ENCODE peak calls at places on chromosomes 7 and 10, in five cellular contexts. Q, V, M, K and Y are unnamed samples.

GRCh38 chr10:5442056-5442989 is 30.0 kb downstream of the NET1 start:
- DNase-seq in K (peak), M (peak), Q (peak), V (no peak), Y (peak)

GRCh38 chr7:1920266-1920681 is 250.2 kb downstream of the ELFN1 start:
- DNase-seq in Q (no peak), M (peak), V (no peak), K (peak), Y (no peak)

GRCh38 chr7:98040626-98041025 is 50.6 kb upstream of the OCM2 start:
- DNase-seq in K (no peak), V (no peak), M (no peak), Q (no peak), Y (no peak)

GRCh38 chr10:33897255-33897893 is 562.9 kb upstream of the NRP1 start:
- DNase-seq in M (no peak), Q (no peak), V (no peak), K (no peak), Y (peak)

GRCh38 chr7:91941450-91941849 is 788 bp downstream of the AKAP9 start:
- DNase-seq in V (peak), Q (no peak), K (peak), M (peak), Y (peak)

GRCh38 chr7:78398576-78398975 is 600.0 kb downstream of the PHTF2 start:
- DNase-seq in M (no peak), Q (no peak), K (no peak), V (no peak), Y (no peak)

GRCh38 chr7:69283421-69283820 is 314.9 kb upstream of the AUTS2 start:
- DNase-seq in M (no peak), Q (no peak), V (no peak), K (no peak), Y (no peak)

GRCh38 chr7:38163671-38164070 is 14.4 kb upstream of the STARD3NL start:
- DNase-seq in V (no peak), M (no peak), Q (no peak), K (no peak), Y (no peak)

GRCh38 chr10:104077282-104078151 is 8.2 kb downstream of the COL17A1 start:
- DNase-seq in Q (no peak), V (no peak), K (no peak), M (no peak), Y (peak)

GRCh38 chr7:155483868-155484325 is 26.0 kb downstream of the EN2 start:
- DNase-seq in Q (no peak), V (no peak), K (no peak), M (no peak), Y (no peak)

GRCh38 chr10:99711129-99711719 is 20.7 kb downstream of the COX15 start:
- DNase-seq in K (peak), M (peak), V (no peak), Q (no peak), Y (peak)

GRCh38 chr7:1106063-1106782 is 18.3 kb downstream of the GPER1 start:
- DNase-seq in Q (no peak), M (no peak), K (no peak), V (no peak), Y (no peak)

GRCh38 chr7:158461824-158462223 is 125.8 kb downstream of the PTPRN2 start:
- DNase-seq in Q (no peak), M (no peak), V (no peak), K (no peak), Y (no peak)

GRCh38 chr10:4947039-4947634 is 16.1 kb upstream of the AKR1C1 start:
- DNase-seq in K (no peak), V (no peak), Q (no peak), M (no peak), Y (peak)

GRCh38 chr7:129298268-129298893 is 73.6 kb downstream of the AHCYL2 start:
- DNase-seq in V (peak), K (peak), Q (peak), M (peak), Y (peak)

GRCh38 chr7:11343136-11343535 is 369.5 kb downstream of the PHF14 start:
- DNase-seq in V (no peak), K (no peak), Q (no peak), M (no peak), Y (no peak)

GRCh38 chr10:103618575-103619423 is 125.3 kb downstream of the NEURL1 start:
- DNase-seq in Q (no peak), V (no peak), K (no peak), M (no peak), Y (no peak)

GRCh38 chr7:106031271-106032029 is 68.4 kb downstream of the CDHR3 start:
- DNase-seq in Q (no peak), K (no peak), V (no peak), M (no peak), Y (no peak)

GRCh38 chr10:21336476-21337170 is 188.9 kb downstream of the SKIDA1 start:
- DNase-seq in Q (no peak), K (no peak), M (no peak), V (no peak), Y (peak)

GRCh38 chr10:48507494-48507893 is 97.4 kb downstream of the ARHGAP22 start:
- DNase-seq in K (no peak), Q (no peak), M (no peak), V (no peak), Y (no peak)

GRCh38 chr7:147023390-147023914 is 906.9 kb downstream of the CNTNAP2 start:
- DNase-seq in Q (no peak), V (no peak), K (no peak), M (no peak), Y (no peak)

GRCh38 chr7:46525876-46526275 is 604.8 kb upstream of the IGFBP3 start:
- DNase-seq in M (no peak), Q (no peak), K (no peak), V (no peak), Y (no peak)

GRCh38 chr10:123009105-123009805 is 449 bp downstream of the ACADSB start:
- DNase-seq in K (peak), Q (no peak), M (peak), V (peak), Y (peak)

GRCh38 chr10:78450807-78451485 is 417.3 kb downstream of the RPS24 start:
- DNase-seq in V (no peak), K (no peak), Q (no peak), M (no peak), Y (no peak)

GRCh38 chr7:5550831-5551230 is 127.2 kb upstream of the TNRC18 start:
- DNase-seq in Q (no peak), K (no peak), V (no peak), M (no peak), Y (no peak)

GRCh38 chr7:25964483-25964961 is 187.5 kb upstream of the NFE2L3 start:
- DNase-seq in M (no peak), V (no peak), K (no peak), Q (no peak), Y (no peak)

GRCh38 chr7:102432476-102433318 is 678 bp upstream of the ORAI2 start:
- DNase-seq in V (no peak), K (no peak), Q (no peak), M (peak), Y (no peak)